ENCODE peak calls at places on chromosomes 6 and 20, in eight cellular contexts. F, X, Z, Q, D, A, G and Y are unnamed samples.

GRCh38 chr6:152261179-152261578 is 376.0 kb downstream of the SYNE1 start:
- DNase-seq in F (no peak), X (no peak), Z (no peak), Q (no peak), D (no peak), A (no peak), G (no peak), Y (no peak)

GRCh38 chr6:7769702-7770101 is 43.8 kb downstream of the BMP6 start:
- DNase-seq in F (no peak), X (no peak), Z (no peak), Q (no peak), D (no peak), A (peak), G (no peak), Y (no peak)

GRCh38 chr6:39678914-39679313 is 46.3 kb downstream of the KIF6 start:
- DNase-seq in F (no peak), X (no peak), Z (no peak), Q (no peak), D (no peak), A (no peak), G (no peak), Y (no peak)

GRCh38 chr6:56840467-56841371 is 114.2 kb upstream of the BEND6 start:
- DNase-seq in F (no peak), X (no peak), Z (no peak), Q (no peak), D (no peak), A (peak), G (no peak), Y (no peak)

GRCh38 chr6:137387365-137387764 is 106.8 kb downstream of the OLIG3 start:
- DNase-seq in F (no peak), X (no peak), Z (no peak), Q (no peak), D (no peak), A (peak), G (no peak), Y (no peak)

GRCh38 chr6:11974089-11974488 is 38.0 kb upstream of the HIVEP1 start:
- DNase-seq in F (no peak), X (no peak), Z (no peak), Q (no peak), D (peak), A (no peak), G (no peak), Y (no peak)

GRCh38 chr20:42792052-42792451 is 397.7 kb downstream of the PTPRT start:
- DNase-seq in F (no peak), X (no peak), Z (no peak), Q (no peak), D (no peak), A (no peak), G (no peak), Y (no peak)

GRCh38 chr6:155093430-155093829 is 98.3 kb downstream of the TIAM2 start:
- DNase-seq in F (no peak), X (no peak), Z (no peak), Q (no peak), D (no peak), A (no peak), G (no peak), Y (no peak)

GRCh38 chr6:161434331-161434730 is 160.5 kb upstream of the AGPAT4 start:
- DNase-seq in F (no peak), X (no peak), Z (no peak), Q (no peak), D (no peak), A (no peak), G (no peak), Y (no peak)

GRCh38 chr20:62025832-62026563 is 39.7 kb downstream of the TAF4 start:
- DNase-seq in F (no peak), X (peak), Z (no peak), Q (no peak), D (peak), A (no peak), G (peak), Y (peak)

GRCh38 chr6:75206338-75207210 is 721 bp upstream of the COL12A1 start:
- DNase-seq in F (no peak), X (no peak), Z (no peak), Q (no peak), D (no peak), A (no peak), G (no peak), Y (peak)

GRCh38 chr6:169935348-169935718 is 183.9 kb downstream of the ERMARD start:
- DNase-seq in F (no peak), X (no peak), Z (no peak), Q (no peak), D (no peak), A (peak), G (no peak), Y (no peak)

GRCh38 chr6:94349227-94349626 is 929.9 kb upstream of the EPHA7 start:
- DNase-seq in F (no peak), X (no peak), Z (no peak), Q (no peak), D (no peak), A (no peak), G (no peak), Y (no peak)

GRCh38 chr6:45737331-45738056 is 278.2 kb downstream of the CLIC5 start:
- DNase-seq in F (no peak), X (no peak), Z (no peak), Q (peak), D (no peak), A (no peak), G (no peak), Y (peak)

GRCh38 chr6:2485116-2485515 is 239.7 kb upstream of the GMDS start:
- DNase-seq in F (no peak), X (no peak), Z (no peak), Q (no peak), D (no peak), A (peak), G (no peak), Y (no peak)

GRCh38 chr6:149357726-149358538 is 40.4 kb downstream of the TAB2 start:
- DNase-seq in F (no peak), X (no peak), Z (no peak), Q (no peak), D (no peak), A (no peak), G (no peak), Y (no peak)

GRCh38 chr6:135955106-135955505 is 103.6 kb downstream of the PDE7B start:
- DNase-seq in F (no peak), X (no peak), Z (no peak), Q (no peak), D (no peak), A (no peak), G (no peak), Y (no peak)

GRCh38 chr20:59055302-59055701 is 12.7 kb upstream of the PRELID3B start:
- DNase-seq in F (no peak), X (no peak), Z (no peak), Q (peak), D (no peak), A (peak), G (no peak), Y (no peak)

GRCh38 chr20:32004963-32005362 is 5.3 kb upstream of the CCM2L start:
- DNase-seq in F (no peak), X (no peak), Z (no peak), Q (no peak), D (no peak), A (peak), G (no peak), Y (no peak)

GRCh38 chr6:110541701-110542309 is 65.4 kb upstream of the SLC22A16 start:
- DNase-seq in F (no peak), X (no peak), Z (no peak), Q (no peak), D (no peak), A (no peak), G (no peak), Y (no peak)

DNA sequence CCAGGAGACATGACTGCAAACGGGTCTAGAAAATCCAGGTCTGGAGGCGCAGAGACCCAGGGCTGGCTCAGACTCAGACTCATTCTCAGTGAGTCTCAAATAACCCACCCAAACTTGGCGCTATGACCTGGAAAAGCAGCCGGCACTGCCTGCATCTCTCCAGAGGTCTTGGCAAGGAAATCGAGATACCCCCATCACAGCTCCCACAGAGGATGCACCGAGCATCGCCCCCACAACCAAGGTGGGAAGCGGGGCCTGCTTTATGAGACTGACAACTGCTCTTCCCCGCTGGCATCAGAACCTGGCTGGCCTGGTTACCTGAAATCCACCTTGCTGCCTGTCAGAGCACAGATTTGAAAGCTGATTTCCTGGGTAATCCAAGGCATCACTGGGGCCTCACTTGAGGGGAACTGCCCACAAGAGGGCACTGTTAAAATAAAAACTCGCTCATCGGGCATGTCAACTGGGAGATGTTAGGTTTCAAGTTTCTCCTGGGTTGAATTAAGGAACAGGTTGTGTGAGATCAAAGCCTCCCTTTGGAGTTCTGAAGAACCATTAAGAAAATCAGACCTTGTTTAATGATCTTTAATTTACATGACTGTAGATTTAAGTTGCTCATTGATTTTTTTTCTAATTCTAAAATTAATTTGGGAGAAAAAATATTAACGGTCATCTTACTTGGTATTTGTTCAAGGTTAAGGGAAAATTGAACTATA is 55.0 kb downstream of the KIF16B start:
- DNase-seq in F (peak), X (no peak), Z (no peak), Q (peak), D (no peak), A (peak), G (peak), Y (peak)
- TF ChIP-seq CTCF in F (peak), X (peak), Z (peak), Q (peak), D (peak), A (peak), G (peak), Y (no peak)

GRCh38 chr6:85112540-85112939 is 337.3 kb upstream of the NT5E start:
- DNase-seq in F (no peak), X (no peak), Z (no peak), Q (no peak), D (no peak), A (no peak), G (no peak), Y (no peak)
- TF ChIP-seq CTCF in F (no peak), X (no peak), Z (no peak), Q (no peak), D (no peak), A (no peak), G (no peak), Y (no peak)

GRCh38 chr6:30358340-30358679 is 13.4 kb downstream of the RPP21 start:
- DNase-seq in F (no peak), X (no peak), Z (no peak), Q (no peak), D (no peak), A (no peak), G (no peak), Y (no peak)

GRCh38 chr6:30356519-30356918 is 11.6 kb downstream of the RPP21 start:
- DNase-seq in F (no peak), X (no peak), Z (no peak), Q (no peak), D (no peak), A (no peak), G (no peak), Y (no peak)

GRCh38 chr6:30359276-30359675 is 14.3 kb downstream of the RPP21 start:
- DNase-seq in F (no peak), X (no peak), Z (no peak), Q (no peak), D (no peak), A (no peak), G (no peak), Y (no peak)

GRCh38 chr6:30360139-30360538 is 15.2 kb downstream of the RPP21 start:
- DNase-seq in F (no peak), X (no peak), Z (no peak), Q (no peak), D (no peak), A (no peak), G (no peak), Y (no peak)

DNA sequence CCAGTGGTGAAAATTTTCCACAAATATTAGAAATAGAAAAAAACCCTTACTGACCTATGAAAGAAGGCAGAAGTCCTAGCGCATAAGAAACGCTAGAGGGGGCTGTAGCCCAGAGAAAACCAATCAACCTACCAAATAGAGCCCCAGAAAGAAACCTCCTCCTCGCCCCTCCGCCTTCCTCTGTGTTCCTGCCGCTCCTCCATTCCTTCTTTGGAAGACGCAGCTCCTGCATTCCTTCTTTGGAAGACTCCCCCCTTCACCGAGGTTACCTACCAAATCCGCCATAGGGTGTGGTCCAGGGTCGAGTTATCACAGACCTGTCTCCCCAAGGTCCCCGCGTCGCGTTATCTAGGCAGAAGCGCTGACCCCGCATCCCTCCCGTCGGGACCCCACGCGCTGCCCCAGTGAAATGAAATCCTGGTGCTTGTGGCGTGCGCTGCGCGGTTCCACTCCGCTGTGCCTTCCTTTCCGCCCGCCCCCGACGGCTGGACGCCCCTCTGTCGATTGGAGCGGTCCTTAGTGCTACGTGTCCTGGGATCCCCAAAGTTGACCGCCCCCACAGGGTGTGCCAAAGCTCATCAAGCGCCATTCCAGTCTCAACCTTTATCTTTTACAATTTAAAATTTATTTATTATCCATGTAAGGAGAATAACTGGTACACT is 12.9 kb downstream of the RPP21 start:
- DNase-seq in F (peak), X (peak), Z (peak), Q (peak), D (peak), A (peak), G (peak), Y (peak)
- TF ChIP-seq CTCF in F (peak), X (peak), Z (peak), Q (peak), D (peak), A (peak), G (peak), Y (peak)

GRCh38 chr6:3823671-3824070 is 25.5 kb upstream of the FAM50B start:
- DNase-seq in F (no peak), X (no peak), Z (no peak), Q (no peak), D (no peak), A (no peak), G (no peak), Y (no peak)

GRCh38 chr6:3825851-3826581 is 23.2 kb upstream of the FAM50B start:
- DNase-seq in F (peak), X (peak), Z (peak), Q (no peak), D (peak), A (peak), G (no peak), Y (no peak)

GRCh38 chr6:3829285-3829684 is 19.9 kb upstream of the FAM50B start:
- DNase-seq in F (no peak), X (no peak), Z (no peak), Q (no peak), D (no peak), A (no peak), G (no peak), Y (no peak)

GRCh38 chr6:3822747-3823445 is 26.3 kb upstream of the FAM50B start:
- DNase-seq in F (no peak), X (no peak), Z (no peak), Q (no peak), D (no peak), A (no peak), G (no peak), Y (no peak)

DNA sequence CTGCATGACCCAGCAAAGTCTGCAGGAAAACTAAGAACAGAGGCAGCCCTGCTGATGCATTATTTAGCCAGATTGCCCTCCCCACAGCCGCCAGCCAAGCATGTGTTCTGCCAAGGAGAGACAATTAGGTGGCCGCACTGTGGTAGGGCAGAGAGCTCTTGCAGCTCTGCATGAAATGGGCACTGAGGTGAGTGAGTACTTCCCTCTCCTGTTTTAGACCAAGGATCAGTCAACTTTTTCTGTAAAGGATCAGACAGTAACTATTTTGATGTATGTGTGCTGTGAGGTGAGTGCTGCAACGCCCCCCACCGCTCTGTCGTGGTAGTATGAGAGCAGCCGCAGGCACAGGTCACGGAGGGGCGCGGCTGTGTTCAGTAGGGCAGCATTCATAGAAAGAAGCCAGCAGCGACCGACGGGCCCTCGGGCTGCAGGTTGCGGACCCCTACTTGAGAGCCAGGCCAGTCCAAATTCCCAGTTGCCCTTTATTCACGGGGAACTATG is 23.8 kb upstream of the FAM50B start:
- DNase-seq in F (no peak), X (peak), Z (peak), Q (no peak), D (no peak), A (peak), G (no peak), Y (no peak)
- TF ChIP-seq CTCF in F (no peak), X (no peak), Z (no peak), Q (no peak), D (peak), A (peak), G (peak), Y (no peak)

GRCh38 chr20:49519212-49519712 is 36.8 kb upstream of the KCNB1 start:
- DNase-seq in F (no peak), X (no peak), Z (no peak), Q (no peak), D (no peak), A (no peak), G (no peak), Y (no peak)

GRCh38 chr20:49518576-49518975 is 36.1 kb upstream of the KCNB1 start:
- DNase-seq in F (no peak), X (no peak), Z (no peak), Q (no peak), D (no peak), A (no peak), G (no peak), Y (no peak)

GRCh38 chr20:49521356-49521755 is 38.9 kb upstream of the KCNB1 start:
- DNase-seq in F (no peak), X (no peak), Z (no peak), Q (no peak), D (no peak), A (no peak), G (no peak), Y (no peak)

GRCh38 chr20:49517509-49518100 is 35.1 kb upstream of the KCNB1 start:
- DNase-seq in F (no peak), X (no peak), Z (no peak), Q (no peak), D (no peak), A (no peak), G (no peak), Y (no peak)

DNA sequence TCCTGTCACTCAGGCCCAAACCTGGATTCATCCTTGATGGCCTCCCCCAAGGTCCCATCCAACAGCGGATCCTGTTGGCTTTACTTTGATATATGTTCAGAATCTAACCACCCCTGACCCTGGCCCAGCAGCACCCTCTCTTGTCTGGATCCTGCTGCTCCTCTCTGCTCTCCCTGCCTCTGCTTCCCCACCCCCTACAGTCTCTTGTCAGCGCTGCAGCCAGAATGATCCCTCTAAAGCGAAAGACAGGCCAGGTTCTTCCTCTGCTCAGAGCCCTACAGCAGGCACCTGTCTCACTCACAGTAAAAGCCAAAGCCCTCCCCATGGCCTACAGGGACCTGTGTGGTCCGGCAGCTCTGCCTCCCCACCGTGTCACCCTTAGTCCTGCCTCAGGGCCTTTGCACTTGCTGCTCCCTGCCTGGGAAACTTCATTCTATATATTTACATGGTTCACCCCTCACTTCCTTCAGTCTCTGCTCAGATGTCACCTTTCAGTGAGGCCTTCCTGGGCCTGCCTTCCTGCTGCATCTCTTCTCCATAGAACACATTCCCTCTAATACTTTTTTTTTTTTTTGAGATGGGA is 37.4 kb upstream of the KCNB1 start:
- DNase-seq in F (no peak), X (no peak), Z (no peak), Q (no peak), D (no peak), A (no peak), G (no peak), Y (no peak)
- TF ChIP-seq CTCF in F (peak), X (no peak), Z (no peak), Q (no peak), D (no peak), A (no peak), G (no peak), Y (no peak)